ENCODE peak calls at places on chromosomes 5 and 9, in six cellular contexts. C is K562, H is brain microvascular endothelial cell, K is psoas muscle, T is ovary, Z is tibial nerve. Q is an unnamed sample. For H3K27me3, the result is how much of the 10 kb centered on the place peaks cover.

GRCh38 chr9:15178621-15179020 is 128.4 kb downstream of the TTC39B start:
- DNase-seq in K (no peak), C (no peak), T (no peak), H (no peak), Z (no peak), Q (no peak)

GRCh38 chr9:104009853-104010252 is 84.3 kb upstream of the SMC2 start:
- DNase-seq in K (no peak), C (no peak), H (peak), T (no peak), Z (no peak), Q (no peak)

GRCh38 chr9:17635115-17635890 is 56.4 kb downstream of the SH3GL2 start:
- DNase-seq in H (no peak), K (no peak), T (no peak), C (no peak), Z (no peak), Q (no peak)

GRCh38 chr5:173522518-173522917 is 93.9 kb downstream of the BOD1 start:
- DNase-seq in K (no peak), Z (no peak), T (no peak), C (no peak), H (no peak), Q (no peak)

GRCh38 chr5:141866111-141866510 is 12.1 kb downstream of the PCDH1 start:
- DNase-seq in C (no peak), K (peak), T (no peak), H (no peak), Z (no peak), Q (no peak)

GRCh38 chr5:38258319-38259061 is at the start of gene EGFLAM:
- DNase-seq in T (peak), K (peak), H (no peak), C (no peak), Z (no peak), Q (peak)

GRCh38 chr5:30937070-30937469 is 256.4 kb upstream of the CDH6 start:
- DNase-seq in H (no peak), K (no peak), T (no peak), C (no peak), Z (no peak), Q (no peak)

GRCh38 chr5:61765471-61765870 is 433.4 kb downstream of the ZSWIM6 start:
- DNase-seq in H (no peak), T (no peak), C (no peak), K (no peak), Z (no peak), Q (no peak)

GRCh38 chr5:172881691-172882370 is 47.8 kb downstream of the ERGIC1 start:
- DNase-seq in C (peak), T (no peak), Z (no peak), K (peak), H (peak), Q (no peak)

GRCh38 chr9:99416007-99416406 is 193.9 kb downstream of the SEC61B start:
- DNase-seq in T (no peak), H (no peak), C (no peak), K (no peak), Z (no peak), Q (no peak)

GRCh38 chr5:151196556-151197290 is 27.2 kb downstream of the CCDC69 start:
- DNase-seq in T (no peak), C (no peak), Z (no peak), H (no peak), K (no peak), Q (peak)

GRCh38 chr9:109779711-109780452 is at the start of gene PALM2AKAP2:
- DNase-seq in C (no peak), K (peak), H (peak), Z (no peak), T (peak), Q (no peak)

GRCh38 chr5:173457482-173457881 is 129.3 kb upstream of the STC2 start:
- DNase-seq in H (no peak), K (peak), Z (no peak), T (no peak), C (no peak), Q (no peak)

GRCh38 chr5:88833371-88834107 is 49.4 kb downstream of the MEF2C start:
- DNase-seq in T (peak), Z (no peak), C (no peak), K (no peak), H (peak), Q (no peak)

GRCh38 chr5:133154274-133155088 is 102.7 kb downstream of the HSPA4 start:
- DNase-seq in K (no peak), H (no peak), T (no peak), C (no peak), Z (no peak), Q (no peak)

GRCh38 chr5:127909078-127909477 is 174.5 kb upstream of the SLC12A2 start:
- DNase-seq in K (no peak), H (peak), Z (no peak), T (no peak), C (peak), Q (peak)

GRCh38 chr9:122180633-122181032 is 20.9 kb downstream of the MORN5 start:
- DNase-seq in T (no peak), K (no peak), Z (no peak), C (peak), H (peak), Q (no peak)

GRCh38 chr5:138096997-138097828 is 13.4 kb downstream of the WNT8A start:
- DNase-seq in C (no peak), H (no peak), T (no peak), K (no peak), Z (no peak), Q (no peak)

GRCh38 chr9:90546200-90546599 is 96.4 kb downstream of the DIRAS2 start:
- DNase-seq in K (no peak), C (no peak), T (no peak), H (peak), Z (no peak), Q (peak)

GRCh38 chr5:56211298-56211865 is 21.7 kb downstream of the ANKRD55 start:
- DNase-seq in C (no peak), Z (peak), K (no peak), T (no peak), H (peak), Q (peak)

GRCh38 chr9:89363921-89364663 is 45.8 kb downstream of the SECISBP2 start:
- DNase-seq in Z (no peak), H (no peak), K (no peak), T (no peak), C (no peak), Q (no peak)

GRCh38 chr5:44868541-44868940 is 59.8 kb downstream of the MRPS30 start:
- DNase-seq in H (no peak), T (no peak), Z (no peak), K (no peak), C (no peak), Q (no peak)

GRCh38 chr5:62143268-62144229 is 162.5 kb upstream of the KIF2A start:
- DNase-seq in T (no peak), Z (no peak), K (no peak), C (no peak), H (no peak), Q (peak)

GRCh38 chr9:124206391-124206790 is 51.4 kb upstream of the NEK6 start:
- DNase-seq in T (no peak), K (no peak), Z (no peak), C (no peak), H (no peak), Q (no peak)
- H3K4me3 ChIP-seq in T (no peak), K (no peak), Z (no peak), C (no peak), H (no peak), Q (no peak)

GRCh38 chr9:27336829-27337228 is 39.9 kb upstream of the EQTN start:
- DNase-seq in C (no peak), Z (no peak), H (no peak), T (no peak), K (no peak), Q (no peak)
- TF ChIP-seq CTCF in C (no peak), Z (no peak), H (no peak), T (no peak), K (no peak), Q (no peak)

DNA sequence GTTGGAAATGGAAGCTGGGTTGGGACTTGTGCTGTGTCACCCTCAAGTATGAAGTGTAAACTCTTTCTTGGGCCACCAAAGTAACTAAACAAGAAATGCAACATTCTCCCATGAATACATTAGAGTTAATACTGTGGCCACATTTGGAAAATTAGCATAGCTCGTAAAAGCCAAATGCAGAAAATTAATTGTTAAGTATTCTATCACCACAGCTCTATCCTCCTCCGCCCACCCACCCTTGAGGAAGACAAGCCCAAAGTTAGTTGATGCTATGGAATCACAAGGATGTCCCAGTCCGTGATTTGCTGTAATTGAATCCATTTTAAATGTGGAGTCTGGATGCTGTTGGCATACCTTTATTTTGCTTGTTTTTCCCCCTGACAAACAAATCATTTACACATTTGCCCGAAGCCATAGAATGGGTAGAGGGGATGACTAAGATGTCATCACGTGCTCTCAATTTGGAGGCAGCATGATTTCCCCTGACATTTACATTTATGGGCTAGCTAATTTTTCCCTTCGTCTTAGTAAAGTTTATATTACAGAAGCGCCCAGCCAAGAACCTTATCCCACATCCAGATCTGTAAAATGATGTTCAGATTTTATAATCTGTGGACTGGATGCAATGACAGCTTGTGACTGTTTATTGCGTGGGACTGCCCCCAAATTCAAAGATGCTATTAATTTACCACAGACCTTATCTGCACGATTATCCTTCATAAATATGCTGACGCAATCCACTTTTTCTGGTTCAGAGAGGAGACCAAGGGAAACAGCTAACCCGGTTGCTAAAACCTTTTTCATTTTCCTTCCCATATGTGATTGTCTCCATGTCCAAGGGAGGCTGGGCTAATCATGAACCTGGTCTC is 3.6 kb downstream of the MSX2 start:
- DNase-seq in H (no peak), C (no peak), Z (no peak), K (no peak), T (no peak), Q (no peak)
- H3K27me3 ChIP-seq in H (under half), C (half or more), Z (half or more), K (under half), T (under half), Q (under half)

GRCh38 chr9:135705376-135705775 is 3.4 kb downstream of the KCNT1 start:
- DNase-seq in T (no peak), H (no peak), K (no peak), C (no peak), Z (no peak), Q (no peak)
- H3K4me3 ChIP-seq in T (no peak), H (no peak), K (no peak), C (no peak), Z (no peak), Q (no peak)

GRCh38 chr9:73896061-73896460 is 601.1 kb upstream of the RORB start:
- DNase-seq in C (no peak), T (no peak), K (no peak), H (no peak), Z (no peak), Q (no peak)
- TF ChIP-seq CTCF in C (no peak), T (no peak), K (no peak), H (no peak), Z (no peak), Q (no peak)

DNA sequence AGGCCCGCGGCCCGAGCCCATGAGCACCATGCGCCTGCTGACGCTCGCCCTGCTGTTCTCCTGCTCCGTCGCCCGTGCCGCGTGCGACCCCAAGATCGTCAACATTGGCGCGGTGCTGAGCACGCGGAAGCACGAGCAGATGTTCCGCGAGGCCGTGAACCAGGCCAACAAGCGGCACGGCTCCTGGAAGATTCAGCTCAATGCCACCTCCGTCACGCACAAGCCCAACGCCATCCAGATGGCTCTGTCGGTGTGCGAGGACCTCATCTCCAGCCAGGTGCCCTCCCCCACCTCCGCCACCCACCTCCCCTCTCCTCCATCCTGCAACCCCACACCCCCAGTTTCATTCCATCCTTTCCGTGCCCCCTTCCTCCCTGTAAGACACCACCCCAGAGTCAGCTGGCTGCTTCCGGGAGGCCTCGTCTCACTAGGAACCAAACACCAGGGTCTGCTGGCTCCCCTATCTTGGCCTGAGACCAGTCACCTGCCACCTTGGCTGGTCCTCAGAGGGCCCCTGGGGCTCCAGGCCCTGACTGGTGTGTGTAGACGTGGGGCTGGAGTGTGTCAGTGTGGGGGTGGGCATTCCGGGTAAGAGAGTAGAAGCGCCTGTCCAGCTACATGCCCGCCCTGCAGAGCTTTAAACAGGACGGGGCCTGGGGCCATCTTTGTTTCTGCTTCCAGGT is 655 bp downstream of the GRIN1 start:
- DNase-seq in Z (no peak), T (no peak), H (no peak), C (no peak), K (no peak), Q (no peak)
- H3K27me3 ChIP-seq in Z (half or more), T (under half), H (under half), C (half or more), K (under half), Q (under half)

GRCh38 chr5:73446631-73447233 is 1.8 kb downstream of the FOXD1 start:
- DNase-seq in T (no peak), Z (no peak), C (no peak), K (no peak), H (no peak), Q (peak)

GRCh38 chr5:73447234-73448071 is 1.1 kb downstream of the FOXD1 start:
- DNase-seq in Z (no peak), H (peak), T (peak), C (peak), K (peak), Q (peak)

GRCh38 chr5:73443725-73444498 is 4.7 kb downstream of the FOXD1 start:
- DNase-seq in C (no peak), K (no peak), Z (no peak), T (no peak), H (no peak), Q (no peak)

GRCh38 chr5:73444499-73445432 is 3.8 kb downstream of the FOXD1 start:
- DNase-seq in K (no peak), Z (no peak), T (no peak), C (no peak), H (no peak), Q (no peak)

GRCh38 chr5:73445708-73446630 is 2.6 kb downstream of the FOXD1 start:
- DNase-seq in T (no peak), Z (no peak), H (no peak), K (no peak), C (no peak), Q (no peak)
- H3K4me3 ChIP-seq in T (no peak), Z (peak), H (peak), K (peak), C (no peak), Q (peak)

GRCh38 chr9:134742822-134743221 is 101.2 kb downstream of the COL5A1 start:
- DNase-seq in Z (no peak), T (no peak), C (no peak), K (no peak), H (no peak), Q (no peak)
- TF ChIP-seq CTCF in Z (no peak), T (no peak), C (no peak), K (no peak), H (peak), Q (no peak)

GRCh38 chr9:126984969-126985368 is 70.4 kb downstream of the RALGPS1 start:
- DNase-seq in C (no peak), K (peak), H (no peak), T (no peak), Z (peak), Q (no peak)
- H3K27me3 ChIP-seq in C (under half), K (under half), H (under half), T (under half), Z (under half), Q (under half)

GRCh38 chr5:10612251-10612650 is 48.4 kb downstream of the ANKRD33B start:
- DNase-seq in C (no peak), K (no peak), Z (no peak), H (no peak), T (no peak), Q (no peak)
- H3K4me3 ChIP-seq in C (no peak), K (no peak), Z (no peak), H (no peak), T (no peak), Q (no peak)

Q was measured in Caco-2.